ENCODE peak calls at places on chromosomes 1 and 21, in four cellular contexts. H is A549, I is tibial nerve, B is body of pancreas. Y is an unnamed sample.

GRCh38 chr21:37463083-37463780 is 96.7 kb downstream of the DYRK1A start:
- DNase-seq in I (no peak), B (peak), H (peak), Y (no peak)

GRCh38 chr1:179380299-179380698 is 14.5 kb downstream of the AXDND1 start:
- DNase-seq in H (no peak), B (no peak), I (no peak), Y (no peak)

GRCh38 chr1:167713330-167714081 is 8.3 kb upstream of the MPZL1 start:
- DNase-seq in H (no peak), B (peak), I (no peak), Y (peak)

GRCh38 chr1:170410391-170411146 is 121.4 kb upstream of the GORAB start:
- DNase-seq in H (no peak), I (no peak), B (no peak), Y (no peak)

GRCh38 chr21:15788847-15789548 is 59.2 kb downstream of the USP25 start:
- DNase-seq in I (no peak), H (no peak), B (no peak), Y (no peak)

GRCh38 chr1:108057536-108057935 is 92.6 kb upstream of the VAV3 start:
- DNase-seq in H (no peak), B (no peak), I (peak), Y (peak)

GRCh38 chr1:24321712-24322635 is 2.8 kb downstream of the GRHL3 start:
- DNase-seq in B (peak), I (no peak), H (no peak), Y (peak)

GRCh38 chr1:28058971-28059878 is 29.2 kb downstream of the EYA3 start:
- DNase-seq in B (no peak), H (no peak), I (no peak), Y (no peak)

GRCh38 chr1:184624626-184625025 is 130.0 kb downstream of the EDEM3 start:
- DNase-seq in I (no peak), B (no peak), H (no peak), Y (no peak)

GRCh38 chr1:93016171-93016570 is 54.9 kb upstream of the DIPK1A start:
- DNase-seq in H (no peak), I (no peak), B (no peak), Y (no peak)

GRCh38 chr1:7921766-7922165 is 18.9 kb downstream of the TNFRSF9 start:
- DNase-seq in H (no peak), I (no peak), B (no peak), Y (no peak)

GRCh38 chr1:85188530-85188929 is 12.3 kb downstream of the SYDE2 start:
- DNase-seq in B (peak), H (no peak), I (no peak), Y (no peak)

GRCh38 chr1:178531897-178532296 is 19.0 kb downstream of the TEX35 start:
- DNase-seq in I (no peak), H (no peak), B (peak), Y (no peak)

GRCh38 chr1:41658444-41659158 is 174.1 kb upstream of the EDN2 start:
- DNase-seq in B (no peak), H (no peak), I (no peak), Y (peak)

GRCh38 chr1:156020293-156021086 is at the start of gene SSR2:
- DNase-seq in B (peak), H (peak), I (peak), Y (peak)
- TF ChIP-seq POLR2A in B (peak), H (peak), I (no peak), Y (peak)

GRCh38 chr1:44784094-44785026 is 3.6 kb downstream of the BEST4 start:
- DNase-seq in B (no peak), I (no peak), H (no peak), Y (peak)
- TF ChIP-seq POLR2A in B (no peak), I (no peak), H (no peak), Y (no peak)

GRCh38 chr1:150550222-150551048 is 1.2 kb downstream of the ADAMTSL4 start:
- DNase-seq in I (no peak), B (no peak), H (no peak), Y (peak)

GRCh38 chr1:150548324-150548631 is 930 bp upstream of the ADAMTSL4 start:
- DNase-seq in B (no peak), I (no peak), H (no peak), Y (no peak)

GRCh38 chr1:150551049-150551783 is 2.0 kb downstream of the ADAMTSL4 start:
- DNase-seq in H (no peak), B (no peak), I (no peak), Y (no peak)

GRCh38 chr1:150548632-150549495 is at the start of gene ADAMTSL4:
- DNase-seq in H (peak), I (no peak), B (peak), Y (peak)

GRCh38 chr1:150549496-150550221 is 451 bp downstream of the ADAMTSL4 start:
- DNase-seq in H (no peak), I (no peak), B (no peak), Y (no peak)
- TF ChIP-seq POLR2A in H (no peak), I (no peak), B (no peak), Y (no peak)

GRCh38 chr1:221449194-221449593 is 292.7 kb downstream of the DUSP10 start:
- DNase-seq in I (no peak), B (no peak), H (no peak), Y (no peak)
- TF ChIP-seq POLR2A in I (no peak), B (no peak), H (no peak), Y (no peak)

GRCh38 chr1:15654091-15654690 is 29.9 kb upstream of the PLEKHM2 start:
- DNase-seq in H (no peak), I (no peak), B (no peak), Y (no peak)
- TF ChIP-seq POLR2A in H (no peak), I (no peak), B (no peak), Y (no peak)

DNA sequence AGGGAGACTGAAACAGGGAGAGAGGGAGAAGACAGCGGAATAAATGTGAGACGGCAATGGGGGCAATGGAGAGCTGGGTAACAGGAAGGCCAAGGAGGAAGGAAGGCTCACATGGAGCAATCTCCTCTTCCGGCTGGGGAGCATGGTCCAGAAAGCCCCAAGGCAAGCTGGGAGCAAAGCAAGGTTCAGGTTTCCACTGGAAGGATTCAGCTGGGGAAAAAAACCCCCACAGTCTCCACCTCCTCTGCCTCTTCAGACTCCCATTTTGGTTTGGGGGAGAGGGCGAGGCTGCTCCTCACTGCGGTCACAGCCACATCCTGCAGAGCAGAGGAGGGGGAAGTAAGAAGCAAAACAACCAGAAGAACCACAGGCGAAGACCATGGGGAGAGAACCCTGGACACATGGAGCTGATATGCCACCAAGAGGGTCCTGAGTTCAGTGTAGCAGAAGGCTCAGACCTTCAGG is 650 bp downstream of the TNFAIP8L2 start:
- DNase-seq in I (no peak), H (no peak), B (no peak), Y (peak)
- TF ChIP-seq POLR2A in I (no peak), H (no peak), B (no peak), Y (no peak)

GRCh38 chr1:150505431-150505830 is 2.5 kb upstream of the ECM1 start:
- DNase-seq in H (no peak), B (no peak), I (no peak), Y (no peak)

GRCh38 chr1:150511551-150511950 is 3.6 kb downstream of the ECM1 start:
- DNase-seq in B (peak), H (no peak), I (no peak), Y (no peak)

GRCh38 chr1:150511985-150512660 is 3.4 kb upstream of the FALEC start:
- DNase-seq in B (no peak), H (no peak), I (no peak), Y (no peak)

GRCh38 chr1:150508982-150509381 is 1.1 kb downstream of the ECM1 start:
- DNase-seq in B (no peak), H (no peak), I (no peak), Y (peak)

DNA sequence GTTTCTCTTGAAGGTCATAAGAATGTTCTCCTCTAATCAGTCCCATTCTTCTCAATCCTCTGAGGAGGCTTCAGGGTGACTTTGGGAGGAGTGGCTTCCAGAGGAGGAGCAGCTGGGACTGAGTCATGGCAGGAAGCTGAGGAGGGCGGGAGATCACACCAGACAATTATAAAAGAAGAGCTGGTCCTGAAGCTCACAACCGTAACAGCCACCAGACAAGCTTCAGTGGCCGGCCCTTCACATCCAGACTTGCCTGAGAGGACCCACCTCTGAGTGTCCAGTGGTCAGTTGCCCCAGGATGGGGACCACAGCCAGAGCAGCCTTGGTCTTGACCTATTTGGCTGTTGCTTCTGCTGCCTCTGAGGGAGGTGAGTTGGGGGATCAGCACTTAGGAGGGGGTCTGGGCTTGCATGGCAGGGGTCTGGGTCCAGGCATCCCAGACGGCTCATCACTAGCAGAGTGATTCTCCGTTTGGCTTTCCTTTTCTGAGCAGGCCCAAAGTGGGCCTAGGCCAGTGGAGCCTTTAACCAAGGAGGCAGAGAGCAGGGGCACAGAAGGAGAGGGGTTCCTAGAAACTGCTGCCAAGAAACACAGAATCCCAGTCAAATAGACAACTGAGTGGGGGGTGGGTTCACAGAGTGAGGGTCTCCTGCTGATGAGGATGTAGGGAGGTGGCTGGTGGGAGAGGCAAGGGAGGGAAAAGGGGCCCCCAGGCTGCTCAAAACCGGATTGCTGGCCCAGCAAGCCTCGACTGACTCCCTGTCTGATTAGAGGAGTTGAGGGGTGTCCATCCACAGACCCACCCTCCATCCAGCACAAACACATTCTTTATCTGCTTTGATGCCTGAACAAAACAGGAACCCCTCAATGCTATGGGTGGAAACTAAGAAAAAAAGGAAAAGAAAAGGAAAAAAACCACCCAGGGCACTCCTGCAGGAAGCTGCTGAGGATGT is at the start of gene ECM1:
- DNase-seq in B (no peak), I (peak), H (peak), Y (peak)
- TF ChIP-seq POLR2A in B (no peak), I (no peak), H (no peak), Y (peak)

GRCh38 chr1:219927956-219928790 is at the start of gene SLC30A10:
- DNase-seq in H (peak), B (peak), I (no peak), Y (no peak)
- TF ChIP-seq POLR2A in H (no peak), B (no peak), I (no peak), Y (no peak)